ENCODE peak calls at places on chromosomes 12 and 14, in seven cellular contexts. One of them, this sample, is unnamed.

GRCh38 chr14:84483072-84483410 is 1046.9 kb upstream of the FLRT2 start:
- DNase-seq in iris pigment epithelial cell: no peak
- DNase-seq in tibial nerve: no peak
- DNase-seq in fibroblast of pulmonary artery: no peak
- DNase-seq in germinal center: no peak
- DNase-seq in BE2C: no peak
- DNase-seq in aorta: no peak
- DNase-seq in this sample: no peak

GRCh38 chr14:74988131-74988530 is 14.6 kb upstream of the EIF2B2 start:
- DNase-seq in iris pigment epithelial cell: peak; percentile 75
- DNase-seq in tibial nerve: no peak
- DNase-seq in fibroblast of pulmonary artery: peak; percentile 86
- DNase-seq in germinal center: no peak
- DNase-seq in BE2C: no peak
- DNase-seq in aorta: no peak
- DNase-seq in this sample: no peak

GRCh38 chr12:52220456-52220855 is 12.6 kb upstream of the KRT7 start:
- DNase-seq in iris pigment epithelial cell: no peak
- DNase-seq in tibial nerve: no peak
- DNase-seq in fibroblast of pulmonary artery: no peak
- DNase-seq in germinal center: no peak
- DNase-seq in BE2C: no peak
- DNase-seq in aorta: no peak
- DNase-seq in this sample: no peak

GRCh38 chr14:68941820-68942219 is 37.3 kb downstream of the ACTN1 start:
- DNase-seq in iris pigment epithelial cell: peak; percentile 95
- DNase-seq in tibial nerve: no peak
- DNase-seq in fibroblast of pulmonary artery: peak; percentile 92
- DNase-seq in germinal center: no peak
- DNase-seq in BE2C: no peak
- DNase-seq in aorta: peak; percentile 84
- DNase-seq in this sample: no peak

GRCh38 chr12:62194616-62195015 is 65.6 kb upstream of the USP15 start:
- DNase-seq in iris pigment epithelial cell: peak; percentile 12
- DNase-seq in tibial nerve: no peak
- DNase-seq in fibroblast of pulmonary artery: peak; percentile 20
- DNase-seq in germinal center: no peak
- DNase-seq in BE2C: no peak
- DNase-seq in aorta: no peak
- DNase-seq in this sample: no peak

GRCh38 chr12:6084969-6085450 is 39.5 kb downstream of the VWF start:
- DNase-seq in iris pigment epithelial cell: no peak
- DNase-seq in tibial nerve: no peak
- DNase-seq in fibroblast of pulmonary artery: no peak
- DNase-seq in germinal center: no peak
- DNase-seq in BE2C: peak; percentile 11
- DNase-seq in aorta: no peak
- DNase-seq in this sample: no peak

GRCh38 chr12:57280234-57281062 is 29.5 kb upstream of the STAC3 start:
- DNase-seq in iris pigment epithelial cell: peak; percentile 98
- DNase-seq in tibial nerve: no peak
- DNase-seq in fibroblast of pulmonary artery: peak; percentile 95
- DNase-seq in germinal center: peak; percentile 70
- DNase-seq in BE2C: peak; percentile 75
- DNase-seq in aorta: no peak
- DNase-seq in this sample: peak; percentile 66

GRCh38 chr12:27194644-27195043 is 49.4 kb upstream of the STK38L start:
- DNase-seq in iris pigment epithelial cell: no peak
- DNase-seq in tibial nerve: no peak
- DNase-seq in fibroblast of pulmonary artery: no peak
- DNase-seq in germinal center: no peak
- DNase-seq in BE2C: no peak
- DNase-seq in aorta: no peak
- DNase-seq in this sample: no peak

GRCh38 chr14:77761205-77761931 is 412 bp upstream of the SNW1 start:
- DNase-seq in iris pigment epithelial cell: peak; percentile 95
- DNase-seq in tibial nerve: no peak
- DNase-seq in fibroblast of pulmonary artery: peak; percentile 96
- DNase-seq in germinal center: peak; percentile 6
- DNase-seq in BE2C: peak; percentile 47
- DNase-seq in aorta: no peak
- DNase-seq in this sample: no peak

GRCh38 chr14:28773917-28774691 is 7.5 kb downstream of the FOXG1 start:
- DNase-seq in iris pigment epithelial cell: peak; percentile 69
- DNase-seq in tibial nerve: no peak
- DNase-seq in fibroblast of pulmonary artery: peak; percentile 64
- DNase-seq in germinal center: no peak
- DNase-seq in BE2C: no peak
- DNase-seq in aorta: no peak
- DNase-seq in this sample: no peak

GRCh38 chr14:32343926-32344430 is 14.9 kb downstream of the AKAP6 start:
- DNase-seq in iris pigment epithelial cell: no peak
- DNase-seq in tibial nerve: no peak
- DNase-seq in fibroblast of pulmonary artery: no peak
- DNase-seq in germinal center: no peak
- DNase-seq in BE2C: no peak
- DNase-seq in aorta: no peak
- DNase-seq in this sample: no peak

GRCh38 chr14:30620178-30620577 is 1.9 kb upstream of the SCFD1 start:
- DNase-seq in iris pigment epithelial cell: peak; percentile 85
- DNase-seq in tibial nerve: no peak
- DNase-seq in fibroblast of pulmonary artery: peak; percentile 59
- DNase-seq in germinal center: peak; percentile 5
- DNase-seq in BE2C: no peak
- DNase-seq in aorta: no peak
- DNase-seq in this sample: no peak

GRCh38 chr12:124030008-124030407 is 57.0 kb downstream of the ZNF664 start:
- DNase-seq in iris pigment epithelial cell: no peak
- DNase-seq in tibial nerve: no peak
- DNase-seq in fibroblast of pulmonary artery: peak; percentile 38
- DNase-seq in germinal center: no peak
- DNase-seq in BE2C: no peak
- DNase-seq in aorta: no peak
- DNase-seq in this sample: no peak

This sample was measured in stimulated activated CD8-positive, alpha-beta memory T cell treated with anti-CD3 and anti-CD28 coated beads, Interleukin-15, amount 100 ng/mL, for 48 hours.